ENCODE peak calls at places on chromosomes 12 and 14, in seven cellular contexts. D is fibroblast of lung, P is neuronal stem cell, Q is HepG2, N is HCT116, R is GM23338, J is K562. H is an unnamed sample.

GRCh38 chr12:132132609-132133430 is 11.3 kb downstream of the DDX51 start:
- DNase-seq in D (no peak), P (no peak), Q (no peak), N (no peak), R (no peak), J (no peak), H (no peak)

GRCh38 chr14:61733972-61734371 is 28.2 kb upstream of the SNAPC1 start:
- DNase-seq in D (no peak), P (no peak), Q (no peak), N (no peak), R (no peak), J (no peak), H (peak; percentile 61)

GRCh38 chr12:19844224-19844623 is 404.9 kb downstream of the AEBP2 start:
- DNase-seq in D (no peak), P (no peak), Q (no peak), N (no peak), R (no peak), J (no peak), H (no peak)

GRCh38 chr12:67446716-67447115 is 177.6 kb downstream of the CAND1 start:
- DNase-seq in D (no peak), P (no peak), Q (no peak), N (no peak), R (no peak), J (no peak), H (no peak)

GRCh38 chr12:68772714-68773113 is 26.7 kb downstream of the SLC35E3 start:
- DNase-seq in D (no peak), P (no peak), Q (no peak), N (no peak), R (no peak), J (no peak), H (no peak)

GRCh38 chr12:68521848-68522502 is 88.7 kb upstream of the RAP1B start:
- DNase-seq in D (no peak), P (no peak), Q (no peak), N (no peak), R (no peak), J (no peak), H (peak; percentile 47)

GRCh38 chr12:124637586-124637985 is 70.2 kb upstream of the NCOR2 start:
- DNase-seq in D (no peak), P (no peak), Q (no peak), N (no peak), R (no peak), J (no peak), H (no peak)

GRCh38 chr12:6336859-6337744 is 4.8 kb downstream of the TNFRSF1A start:
- DNase-seq in D (no peak), P (no peak), Q (no peak), N (no peak), R (no peak), J (peak; percentile 50), H (peak; percentile 54)

GRCh38 chr14:86221755-86222154 is 691.8 kb downstream of the FLRT2 start:
- DNase-seq in D (peak; percentile 18), P (no peak), Q (no peak), N (no peak), R (peak; percentile 15), J (no peak), H (no peak)

DNA sequence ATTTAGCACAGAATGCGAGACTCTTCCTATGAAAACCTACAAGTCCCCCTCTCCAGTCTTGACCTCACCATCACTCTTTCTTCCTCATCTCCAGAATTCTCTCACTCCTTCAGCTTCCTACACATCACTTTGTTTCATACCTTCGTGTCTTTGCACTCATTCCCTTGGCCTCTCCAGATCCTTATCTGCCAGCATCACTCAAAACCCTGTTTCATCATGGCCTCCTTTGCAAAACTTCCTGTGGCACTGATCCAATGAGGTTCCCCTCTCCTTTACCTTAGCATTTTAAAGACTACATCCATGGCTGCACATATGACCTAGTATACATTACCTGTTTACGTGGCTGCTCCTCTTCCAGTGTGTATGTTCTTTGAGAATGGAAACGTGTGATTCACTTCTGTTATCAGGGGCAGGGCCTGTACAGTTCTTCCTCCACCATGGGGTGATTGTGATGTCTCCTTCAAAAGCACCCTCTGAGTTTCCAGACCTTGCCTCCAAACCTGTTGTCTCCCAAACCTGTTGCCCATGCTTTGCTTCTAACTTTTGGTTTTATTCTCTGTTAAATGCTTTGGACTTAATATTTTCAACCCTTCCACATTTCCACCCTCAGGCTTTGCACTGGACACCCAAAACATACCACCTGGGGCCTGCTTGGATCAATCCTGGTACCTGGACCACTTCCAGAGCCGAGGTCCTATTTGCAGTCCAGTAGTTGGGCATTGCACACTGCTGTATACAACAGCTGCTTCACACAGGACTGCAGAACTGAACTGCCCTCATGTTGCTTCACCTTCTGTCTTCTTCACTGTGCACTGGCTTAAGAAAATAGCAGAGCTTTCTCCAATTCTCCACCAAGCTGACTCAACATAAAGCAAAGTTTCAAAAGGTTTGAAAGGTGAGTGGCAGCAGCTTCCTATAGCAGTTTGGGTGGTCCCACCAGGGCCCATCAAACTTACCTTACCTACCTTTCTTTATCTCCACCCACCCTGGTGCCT is 131.7 kb downstream of the LLPH start:
- DNase-seq in D (no peak), P (no peak), Q (no peak), N (no peak), R (no peak), J (no peak), H (no peak)
- H3K4me2 ChIP-seq in D (no peak overlapping the region), P (no peak overlapping the region), Q (no peak overlapping the region), N (peak overlapping the region; percentile 7), R (no peak overlapping the region), J (no peak overlapping the region), H (peak overlapping the region; percentile 65)

DNA sequence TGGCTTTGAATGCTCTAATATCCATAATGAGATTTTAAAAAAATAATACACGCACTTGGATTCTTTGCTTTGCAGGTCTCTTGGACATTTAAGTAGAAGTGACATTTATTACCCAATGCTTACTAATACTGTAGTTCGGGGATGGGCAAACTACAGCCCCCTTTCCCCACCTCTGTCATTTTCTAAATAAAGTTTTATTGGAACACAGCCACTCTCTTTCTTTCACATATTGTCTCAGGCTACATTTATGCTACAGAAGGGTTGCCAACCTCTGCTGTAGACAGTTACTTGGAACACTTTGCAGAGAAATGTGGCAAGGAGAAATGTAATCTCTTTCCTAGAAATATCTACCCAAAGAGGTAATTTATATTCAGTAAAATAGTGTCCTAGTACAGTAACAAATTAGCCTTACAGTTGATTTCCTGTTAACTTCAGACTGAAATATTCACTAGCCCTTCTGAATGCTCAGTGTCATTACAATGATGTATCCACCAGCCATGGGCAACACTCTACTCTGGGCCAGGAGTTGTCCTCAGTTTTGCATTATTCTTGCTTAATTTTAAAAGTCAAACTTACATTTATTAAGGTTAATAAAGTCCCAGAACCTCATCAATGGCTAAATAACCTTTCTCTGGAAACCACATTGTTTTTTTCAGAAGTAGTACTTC is 269.5 kb upstream of the AMIGO2 start:
- DNase-seq in D (no peak), P (no peak), Q (no peak), N (no peak), R (no peak), J (no peak), H (no peak)
- H2AFZ ChIP-seq in D (no peak overlapping the region), P (no peak overlapping the region), Q (no peak overlapping the region), N (no peak overlapping the region), R (peak overlapping the region; percentile 38), J (peak overlapping the region; percentile 75), H (peak overlapping the region; percentile 47)

GRCh38 chr14:75333523-75334190 is 55.0 kb downstream of the FOS start:
- DNase-seq in D (no peak), P (no peak), Q (no peak), N (no peak), R (no peak), J (no peak), H (no peak)
- H3K4me2 ChIP-seq in D (no peak overlapping the region), P (no peak overlapping the region), Q (no peak overlapping the region), N (no peak overlapping the region), R (no peak overlapping the region), J (no peak overlapping the region), H (no peak overlapping the region)

GRCh38 chr12:51441583-51441982 is 17.0 kb downstream of the SLC4A8 start:
- DNase-seq in D (peak; percentile 81), P (no peak), Q (no peak), N (no peak), R (no peak), J (no peak), H (peak; percentile 89)
- H2AFZ ChIP-seq in D (no peak overlapping the region), P (no peak overlapping the region), Q (no peak overlapping the region), N (no peak overlapping the region), R (no peak overlapping the region), J (no peak overlapping the region), H (peak overlapping the region; percentile 62)

GRCh38 chr14:92786427-92786756 is 7.7 kb upstream of the GOLGA5 start:
- DNase-seq in D (no peak), P (no peak), Q (no peak), N (no peak), R (no peak), J (no peak), H (no peak)

GRCh38 chr14:92787554-92787953 is 6.6 kb upstream of the GOLGA5 start:
- DNase-seq in D (no peak), P (no peak), Q (no peak), N (no peak), R (no peak), J (no peak), H (no peak)

GRCh38 chr14:92792885-92793284 is 1.2 kb upstream of the GOLGA5 start:
- DNase-seq in D (no peak), P (no peak), Q (no peak), N (no peak), R (peak; percentile 34), J (no peak), H (peak; percentile 40)

GRCh38 chr14:92785601-92786426 is 8.3 kb upstream of the GOLGA5 start:
- DNase-seq in D (peak; percentile 81), P (no peak), Q (no peak), N (no peak), R (peak; percentile 6), J (peak; percentile 32), H (peak; percentile 88)

GRCh38 chr14:92789457-92790089 is 4.5 kb upstream of the GOLGA5 start:
- DNase-seq in D (no peak), P (no peak), Q (no peak), N (no peak), R (no peak), J (peak; percentile 5), H (peak; percentile 39)
- H3K4me2 ChIP-seq in D (no peak overlapping the region), P (no peak overlapping the region), Q (no peak overlapping the region), N (no peak overlapping the region), R (no peak overlapping the region), J (no peak overlapping the region), H (no peak overlapping the region)